ENCODE peak calls at places on chromosomes 13 and 19, in four cellular contexts. J is IMR-90, X is mesendoderm, Q is H1. T is an unnamed sample.

GRCh38 chr19:9863759-9864158 is 28.6 kb downstream of the PIN1 start:
- DNase-seq in J (no peak), X (no peak), Q (no peak), T (no peak)

GRCh38 chr13:48586591-48587103 is 53.8 kb upstream of the RCBTB2 start:
- DNase-seq in J (peak; percentile 11), X (peak; percentile 83), Q (no peak), T (no peak)

GRCh38 chr19:52685811-52686210 is 47.7 kb upstream of the ZNF83 start:
- DNase-seq in J (no peak), X (no peak), Q (no peak), T (no peak)

GRCh38 chr13:65855276-65855675 is 1374.9 kb downstream of the PCDH9 start:
- DNase-seq in J (peak; percentile 41), X (peak; percentile 45), Q (no peak), T (no peak)

GRCh38 chr19:45568732-45569131 is 15.9 kb downstream of the OPA3 start:
- DNase-seq in J (peak; percentile 67), X (no peak), Q (no peak), T (no peak)

GRCh38 chr19:18940791-18941627 is at the start of gene HOMER3:
- DNase-seq in J (peak; percentile 39), X (peak; percentile 53), Q (no peak), T (peak; percentile 54)

GRCh38 chr19:41518141-41518540 is 57.8 kb upstream of the CEACAM21 start:
- DNase-seq in J (no peak), X (no peak), Q (no peak), T (no peak)

GRCh38 chr13:25118371-25118770 is 22.4 kb downstream of the PABPC3 start:
- DNase-seq in J (no peak), X (no peak), Q (no peak), T (no peak)

GRCh38 chr19:39679056-39679790 is 23.5 kb downstream of the LGALS16 start:
- DNase-seq in J (no peak), X (no peak), Q (no peak), T (no peak)

DNA sequence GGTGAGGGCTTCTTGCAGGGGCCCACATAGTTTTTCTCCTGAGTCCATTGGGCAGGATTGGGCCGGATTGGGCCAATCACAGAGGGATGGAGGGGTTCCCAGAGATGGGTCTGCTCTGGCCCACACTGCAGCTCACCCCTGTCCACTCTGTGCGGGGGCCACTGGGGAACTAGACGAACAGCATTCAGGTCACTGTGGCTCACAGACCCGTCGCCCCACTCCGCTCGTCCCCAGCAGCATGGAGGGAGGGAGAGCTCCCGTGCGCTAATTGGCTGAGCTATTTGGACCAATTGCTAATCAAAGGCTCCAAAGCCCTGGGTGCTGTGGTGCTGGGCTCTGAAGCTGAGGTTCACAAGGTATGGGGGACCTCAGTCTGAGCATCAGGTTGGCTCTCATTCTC is 11.3 kb downstream of the NACC1 start:
- DNase-seq in J (no peak), X (no peak), Q (no peak), T (no peak)
- H3K56ac ChIP-seq in J (no peak overlapping the region), X (no peak overlapping the region), Q (no peak overlapping the region), T (no peak overlapping the region)

GRCh38 chr19:30780032-30780431 is 407.8 kb downstream of the ZNF536 start:
- DNase-seq in J (no peak), X (no peak), Q (no peak), T (no peak)
- H3K56ac ChIP-seq in J (no peak overlapping the region), X (no peak overlapping the region), Q (no peak overlapping the region), T (no peak overlapping the region)

DNA sequence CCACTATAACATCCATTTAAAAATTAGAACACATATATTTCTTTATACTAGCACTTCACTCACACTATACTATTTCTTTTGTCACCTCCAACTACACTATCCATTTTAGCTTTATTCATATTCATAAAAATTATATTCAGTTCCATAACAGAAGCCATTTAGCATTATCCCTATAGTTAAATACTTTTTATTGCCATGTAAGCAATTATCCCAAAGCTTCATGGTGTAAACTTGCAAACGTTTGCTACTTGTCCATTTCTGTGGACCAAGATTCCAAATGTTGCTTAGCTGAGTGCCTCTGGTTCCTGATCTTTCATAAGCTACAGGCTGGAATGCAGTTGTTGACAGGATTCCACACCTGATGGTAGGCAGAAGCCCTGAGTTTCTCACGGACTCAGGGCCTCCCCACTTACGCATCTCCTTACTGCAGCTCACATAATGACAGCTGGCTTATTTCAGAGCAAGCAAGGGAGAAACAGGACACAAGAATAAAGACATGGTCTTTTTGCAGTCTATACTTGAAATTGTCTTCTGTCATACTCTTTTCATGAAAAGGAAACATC is 1584.8 kb downstream of the SLITRK5 start:
- DNase-seq in J (no peak), X (no peak), Q (no peak), T (no peak)
- H3K56ac ChIP-seq in J (no peak overlapping the region), X (no peak overlapping the region), Q (peak overlapping the region; percentile 16), T (no peak overlapping the region)

GRCh38 chr19:33819875-33820781 is 23.5 kb downstream of the KCTD15 start:
- DNase-seq in J (peak; percentile 12), X (peak; percentile 73), Q (no peak), T (peak; percentile 83)

GRCh38 chr19:33819496-33819874 is 22.8 kb downstream of the KCTD15 start:
- DNase-seq in J (no peak), X (no peak), Q (no peak), T (no peak)

GRCh38 chr19:33823341-33823740 is 26.7 kb downstream of the KCTD15 start:
- DNase-seq in J (no peak), X (no peak), Q (no peak), T (no peak)

GRCh38 chr19:33818426-33818825 is 21.8 kb downstream of the KCTD15 start:
- DNase-seq in J (no peak), X (no peak), Q (no peak), T (no peak)

DNA sequence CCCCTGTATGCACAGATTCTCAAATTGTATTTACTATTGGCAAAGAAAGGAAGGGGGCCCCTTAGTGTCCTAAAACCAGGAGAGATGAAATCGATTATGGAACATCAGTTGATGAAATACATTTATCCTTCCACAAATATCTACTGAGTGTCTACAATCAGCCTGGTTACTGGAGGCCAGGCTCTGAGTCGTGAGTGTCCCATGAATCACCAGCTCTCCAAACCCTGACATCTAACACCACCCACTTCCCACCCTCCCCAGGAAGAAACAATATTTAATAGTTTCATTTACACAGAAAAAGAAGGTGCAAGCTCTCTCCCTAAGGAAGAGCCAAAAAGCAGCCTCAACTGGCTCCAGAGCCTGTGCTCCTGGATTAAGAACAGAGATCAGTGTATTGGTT is 25.2 kb downstream of the KCTD15 start:
- DNase-seq in J (no peak), X (no peak), Q (no peak), T (no peak)
- H3K56ac ChIP-seq in J (no peak overlapping the region), X (no peak overlapping the region), Q (no peak overlapping the region), T (no peak overlapping the region)

GRCh38 chr13:111636804-111637203 is 316.4 kb downstream of the TEX29 start:
- DNase-seq in J (no peak), X (no peak), Q (no peak), T (peak; percentile 25)
- H3K56ac ChIP-seq in J (no peak overlapping the region), X (no peak overlapping the region), Q (no peak overlapping the region), T (no peak overlapping the region)

DNA sequence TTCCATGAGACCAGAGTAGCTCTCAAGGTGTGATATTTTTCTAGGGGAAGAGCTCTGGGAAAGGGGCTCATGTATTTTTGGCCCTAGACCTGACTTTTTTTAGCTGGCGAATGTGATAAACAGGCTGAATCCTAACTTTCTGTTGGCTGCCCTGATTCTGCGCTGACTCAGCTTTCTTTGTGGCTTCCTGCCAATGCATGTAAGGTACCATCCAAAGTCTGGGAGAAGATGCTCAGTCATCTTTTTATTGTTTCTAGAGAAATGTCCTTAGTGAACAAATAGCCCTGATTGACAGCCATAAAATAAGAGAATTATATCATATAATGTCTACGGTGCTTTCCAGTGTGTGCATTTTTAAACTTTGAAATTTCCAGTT is 113.6 kb upstream of the MBNL2 start:
- DNase-seq in J (peak; percentile 49), X (no peak), Q (no peak), T (no peak)
- H3K56ac ChIP-seq in J (no peak overlapping the region), X (no peak overlapping the region), Q (no peak overlapping the region), T (no peak overlapping the region)